ENCODE peak calls at places on chromosomes 2 and 18, in four cellular contexts. D is progenitor cell of endocrine pancreas, T is NCI-H524, R is AG09309. O is an unnamed sample.
A peak's percentile ranks its signal among the peaks of the same experiment; 100 is the strongest.

GRCh38 chr2:104312684-104313083 is 541.2 kb upstream of the POU3F3 start:
- DNase-seq in D (no peak), T (no peak), R (no peak), O (no peak)

GRCh38 chr2:69973335-69973735 is 11.9 kb upstream of the ASPRV1 start:
- DNase-seq in D (no peak), T (no peak), R (peak; percentile 47), O (no peak)

GRCh38 chr2:116718451-116718850 is 1096.0 kb upstream of the DDX18 start:
- DNase-seq in D (no peak), T (no peak), R (no peak), O (no peak)

GRCh38 chr18:46369323-46369722 is 265.1 kb downstream of the HAUS1 start:
- DNase-seq in D (no peak), T (no peak), R (no peak), O (no peak)

GRCh38 chr18:35477974-35478373 is 19.8 kb downstream of the INO80C start:
- DNase-seq in D (no peak), T (no peak), R (no peak), O (no peak)

GRCh38 chr18:13232060-13232917 is 13.7 kb downstream of the LDLRAD4 start:
- DNase-seq in D (no peak), T (no peak), R (no peak), O (no peak)

GRCh38 chr2:236873666-236874065 is 212.0 kb upstream of the COPS8 start:
- DNase-seq in D (no peak), T (no peak), R (no peak), O (no peak)

GRCh38 chr2:168613510-168613909 is 157.4 kb downstream of the CERS6 start:
- DNase-seq in D (no peak), T (no peak), R (no peak), O (no peak)

GRCh38 chr2:191574232-191574631 is 103.7 kb upstream of the NABP1 start:
- DNase-seq in D (no peak), T (no peak), R (no peak), O (no peak)

GRCh38 chr2:237968048-237968862 is 1.4 kb downstream of the UBE2F start:
- DNase-seq in D (no peak), T (peak; percentile 56), R (peak; percentile 57), O (no peak)

GRCh38 chr18:21803495-21803894 is 62.9 kb downstream of the MIB1 start:
- DNase-seq in D (no peak), T (no peak), R (no peak), O (no peak)

GRCh38 chr2:74001781-74002514 is 17.2 kb downstream of the TET3 start:
- DNase-seq in D (no peak), T (no peak), R (no peak), O (no peak)

GRCh38 chr2:240431276-240431662 is 4.2 kb upstream of the GPC1 start:
- DNase-seq in D (no peak), T (peak; percentile 47), R (no peak), O (no peak)

GRCh38 chr2:50492452-50492851 is 539.5 kb downstream of the NRXN1 start:
- DNase-seq in D (peak; percentile 11), T (peak; percentile 80), R (peak; percentile 1), O (no peak)

GRCh38 chr18:37144921-37145320 is 316.0 kb downstream of the KIAA1328 start:
- DNase-seq in D (no peak), T (no peak), R (no peak), O (no peak)

GRCh38 chr2:223787358-223787757 is 50.0 kb downstream of the AP1S3 start:
- DNase-seq in D (no peak), T (no peak), R (no peak), O (no peak)

GRCh38 chr18:27206411-27206810 is 21.3 kb upstream of the CHST9 start:
- DNase-seq in D (no peak), T (no peak), R (no peak), O (no peak)

GRCh38 chr18:70683263-70683662 is 394.4 kb downstream of the SOCS6 start:
- DNase-seq in D (no peak), T (no peak), R (no peak), O (no peak)

GRCh38 chr2:7358865-7359264 is 441.7 kb downstream of the RNF144A start:
- DNase-seq in D (no peak), T (no peak), R (no peak), O (no peak)

O was measured in caudate nucleus.